ENCODE peak calls at places on chromosomes 7 and 10, in nine cellular contexts. E, O, W, J, H, F, S, I and G are unnamed samples.
A peak's percentile ranks its signal among the peaks of the same experiment; 100 is the strongest.

GRCh38 chr7:127629268-127629854 is 11.4 kb upstream of the PAX4 start:
- DNase-seq in J (no peak), I (no peak), F (no peak), W (no peak), O (no peak), S (no peak), E (no peak), H (peak; percentile 13), G (no peak)

GRCh38 chr7:142498364-142498763 is 240.5 kb upstream of the PRSS58 start:
- DNase-seq in H (no peak), I (no peak), F (peak; percentile 21), W (no peak), O (peak; percentile 64), J (no peak), S (no peak), E (no peak), G (no peak)

GRCh38 chr10:60207894-60208293 is 181.8 kb downstream of the ANK3 start:
- DNase-seq in S (no peak), F (no peak), O (no peak), W (no peak), E (no peak), I (no peak), H (no peak), J (no peak), G (no peak)

GRCh38 chr7:1468899-1469298 is 9.6 kb upstream of the MICALL2 start:
- DNase-seq in S (no peak), O (no peak), W (no peak), J (no peak), H (no peak), E (no peak), I (no peak), F (no peak), G (no peak)

GRCh38 chr7:29318853-29319718 is 124.5 kb downstream of the CHN2 start:
- DNase-seq in S (no peak), O (no peak), H (no peak), I (no peak), F (no peak), E (no peak), J (no peak), W (no peak), G (no peak)

GRCh38 chr7:101172005-101172853 is 6.9 kb upstream of the VGF start:
- DNase-seq in H (no peak), S (no peak), O (no peak), J (no peak), E (no peak), I (no peak), F (no peak), W (no peak), G (no peak)

GRCh38 chr7:23404546-23405239 is 65.6 kb downstream of the IGF2BP3 start:
- DNase-seq in F (no peak), S (no peak), J (no peak), I (no peak), H (no peak), O (no peak), W (no peak), E (no peak), G (no peak)

GRCh38 chr7:28329616-28330373 is 82.5 kb upstream of the CREB5 start:
- DNase-seq in I (peak; percentile 2), J (no peak), O (no peak), H (no peak), S (peak; percentile 32), F (peak; percentile 46), W (no peak), E (peak; percentile 73), G (no peak)

GRCh38 chr7:27423821-27424220 is 181.2 kb downstream of the EVX1 start:
- DNase-seq in S (no peak), E (no peak), H (no peak), W (no peak), I (no peak), O (no peak), J (no peak), F (no peak), G (no peak)

GRCh38 chr10:59585046-59585700 is 124.5 kb downstream of the SLC16A9 start:
- DNase-seq in S (peak; percentile 48), H (no peak), O (no peak), W (no peak), J (no peak), I (peak; percentile 44), E (peak; percentile 26), F (no peak), G (no peak)

GRCh38 chr7:107792364-107792763 is 10.7 kb downstream of the SLC26A3 start:
- DNase-seq in W (no peak), O (no peak), E (no peak), S (no peak), H (no peak), F (no peak), I (no peak), J (no peak), G (no peak)

GRCh38 chr7:98816925-98817710 is 52.7 kb downstream of the TMEM130 start:
- DNase-seq in W (no peak), I (no peak), H (no peak), F (no peak), S (no peak), E (no peak), J (no peak), O (no peak), G (no peak)